ENCODE peak calls at places on chromosomes 12 and 14, in five cellular contexts. One of them, this sample, is unnamed.

GRCh38 chr12:52007158-52007921 is 594 bp downstream of the TAMALIN start:
- DNase-seq in OCI-LY7: no peak
- DNase-seq in HCT116: no peak
- DNase-seq in GM23248: peak; percentile 42
- DNase-seq in SK-N-SH: no peak
- DNase-seq in this sample: no peak

GRCh38 chr14:38762436-38762835 is 340.6 kb downstream of the SEC23A start:
- DNase-seq in HCT116: no peak
- DNase-seq in GM23248: peak; percentile 32
- DNase-seq in SK-N-SH: no peak
- DNase-seq in OCI-LY7: no peak
- DNase-seq in this sample: no peak

GRCh38 chr14:106380740-106381139 is 854.4 kb downstream of the TMEM121 start:
- DNase-seq in HCT116: no peak
- DNase-seq in GM23248: no peak
- DNase-seq in SK-N-SH: no peak
- DNase-seq in OCI-LY7: no peak
- DNase-seq in this sample: no peak

GRCh38 chr14:58822856-58823255 is 185.1 kb downstream of the DACT1 start:
- DNase-seq in OCI-LY7: no peak
- DNase-seq in HCT116: no peak
- DNase-seq in SK-N-SH: no peak
- DNase-seq in GM23248: no peak
- DNase-seq in this sample: no peak

GRCh38 chr12:89469361-89469760 is 55.2 kb downstream of the GALNT4 start:
- DNase-seq in GM23248: peak; percentile 69
- DNase-seq in SK-N-SH: no peak
- DNase-seq in HCT116: no peak
- DNase-seq in OCI-LY7: no peak
- DNase-seq in this sample: peak; percentile 50

GRCh38 chr14:79542121-79542520 is 669.2 kb downstream of the DIO2 start:
- DNase-seq in HCT116: no peak
- DNase-seq in SK-N-SH: no peak
- DNase-seq in OCI-LY7: no peak
- DNase-seq in GM23248: no peak
- DNase-seq in this sample: no peak

GRCh38 chr14:85934886-85935254 is 404.9 kb downstream of the FLRT2 start:
- DNase-seq in SK-N-SH: no peak
- DNase-seq in HCT116: no peak
- DNase-seq in GM23248: no peak
- DNase-seq in OCI-LY7: peak; percentile 0
- DNase-seq in this sample: peak; percentile 7

GRCh38 chr14:24235804-24236688 is 3.3 kb downstream of the GMPR2 start:
- DNase-seq in SK-N-SH: no peak
- DNase-seq in HCT116: no peak
- DNase-seq in GM23248: no peak
- DNase-seq in OCI-LY7: no peak
- DNase-seq in this sample: no peak

GRCh38 chr14:91252901-91253794 is 8.6 kb upstream of the GPR68 start:
- DNase-seq in SK-N-SH: peak; percentile 79
- DNase-seq in GM23248: peak; percentile 70
- DNase-seq in HCT116: no peak
- DNase-seq in OCI-LY7: peak; percentile 40
- DNase-seq in this sample: no peak

GRCh38 chr14:51092965-51093364 is 1.9 kb downstream of the TRIM9 start:
- DNase-seq in OCI-LY7: no peak
- DNase-seq in SK-N-SH: no peak
- DNase-seq in GM23248: no peak
- DNase-seq in HCT116: no peak
- DNase-seq in this sample: no peak

GRCh38 chr14:100081997-100082625 is 16.9 kb downstream of the EVL start:
- DNase-seq in GM23248: no peak
- DNase-seq in OCI-LY7: no peak
- DNase-seq in HCT116: no peak
- DNase-seq in SK-N-SH: no peak
- DNase-seq in this sample: no peak

GRCh38 chr12:126019385-126019784 is 954.1 kb downstream of the AACS start:
- DNase-seq in OCI-LY7: no peak
- DNase-seq in HCT116: no peak
- DNase-seq in GM23248: no peak
- DNase-seq in SK-N-SH: no peak
- DNase-seq in this sample: no peak

GRCh38 chr14:70709726-70710382 is 68.1 kb downstream of the TTC9 start:
- DNase-seq in GM23248: no peak
- DNase-seq in OCI-LY7: no peak
- DNase-seq in SK-N-SH: no peak
- DNase-seq in HCT116: no peak
- DNase-seq in this sample: no peak

GRCh38 chr12:6375269-6376078 is at the start of gene SCNN1A:
- DNase-seq in SK-N-SH: no peak
- DNase-seq in OCI-LY7: no peak
- DNase-seq in GM23248: no peak
- DNase-seq in HCT116: no peak
- DNase-seq in this sample: no peak

GRCh38 chr14:22797017-22797917 is 18.0 kb downstream of the SLC7A7 start:
- DNase-seq in SK-N-SH: no peak
- DNase-seq in GM23248: no peak
- DNase-seq in HCT116: no peak
- DNase-seq in OCI-LY7: no peak
- DNase-seq in this sample: no peak

GRCh38 chr12:28409892-28410291 is 219.6 kb downstream of the CCDC91 start:
- DNase-seq in SK-N-SH: no peak
- DNase-seq in HCT116: no peak
- DNase-seq in GM23248: peak; percentile 48
- DNase-seq in OCI-LY7: no peak
- DNase-seq in this sample: no peak

GRCh38 chr14:55572578-55572977 is 7.4 kb upstream of the KTN1 start:
- DNase-seq in GM23248: no peak
- DNase-seq in HCT116: no peak
- DNase-seq in SK-N-SH: peak; percentile 41
- DNase-seq in OCI-LY7: no peak
- DNase-seq in this sample: no peak

GRCh38 chr12:92863255-92863654 is 65.8 kb downstream of the EEA1 start:
- DNase-seq in HCT116: no peak
- DNase-seq in GM23248: no peak
- DNase-seq in SK-N-SH: no peak
- DNase-seq in OCI-LY7: peak; percentile 8
- DNase-seq in this sample: no peak

GRCh38 chr12:105882404-105882803 is 256.4 kb downstream of the NUAK1 start:
- DNase-seq in HCT116: no peak
- DNase-seq in GM23248: peak; percentile 81
- DNase-seq in OCI-LY7: no peak
- DNase-seq in SK-N-SH: peak; percentile 28
- DNase-seq in this sample: no peak

GRCh38 chr12:110750784-110751461 is 8.2 kb upstream of the PPP1CC start:
- DNase-seq in OCI-LY7: no peak
- DNase-seq in GM23248: peak; percentile 80
- DNase-seq in SK-N-SH: no peak
- DNase-seq in HCT116: no peak
- DNase-seq in this sample: no peak

GRCh38 chr12:132413931-132414588 is 75.9 kb upstream of the FBRSL1 start:
- DNase-seq in OCI-LY7: peak; percentile 20
- DNase-seq in GM23248: no peak
- DNase-seq in SK-N-SH: peak; percentile 81
- DNase-seq in HCT116: no peak
- DNase-seq in this sample: no peak

GRCh38 chr12:52082668-52082987 is 3.1 kb downstream of the SMIM41 start:
- DNase-seq in OCI-LY7: no peak
- DNase-seq in GM23248: peak; percentile 44
- DNase-seq in HCT116: no peak
- DNase-seq in SK-N-SH: no peak
- DNase-seq in this sample: no peak

GRCh38 chr14:39369029-39369428 is 63.2 kb downstream of the FBXO33 start:
- DNase-seq in HCT116: no peak
- DNase-seq in SK-N-SH: no peak
- DNase-seq in GM23248: no peak
- DNase-seq in OCI-LY7: no peak
- DNase-seq in this sample: no peak

GRCh38 chr12:52530366-52530765 is 10.2 kb upstream of the KRT5 start:
- DNase-seq in OCI-LY7: no peak
- DNase-seq in HCT116: no peak
- DNase-seq in GM23248: no peak
- DNase-seq in SK-N-SH: no peak
- DNase-seq in this sample: no peak

GRCh38 chr12:72102150-72102549 is 163.5 kb downstream of the TPH2 start:
- DNase-seq in GM23248: no peak
- DNase-seq in SK-N-SH: no peak
- DNase-seq in HCT116: no peak
- DNase-seq in OCI-LY7: no peak
- DNase-seq in this sample: no peak

GRCh38 chr14:100898935-100899840 is 4.3 kb downstream of the RTL1 start:
- DNase-seq in GM23248: no peak
- DNase-seq in HCT116: no peak
- DNase-seq in OCI-LY7: no peak
- DNase-seq in SK-N-SH: peak; percentile 51
- DNase-seq in this sample: no peak

GRCh38 chr12:110073049-110073831 is 24.9 kb upstream of the C12orf76 start:
- DNase-seq in SK-N-SH: peak; percentile 60
- DNase-seq in HCT116: no peak
- DNase-seq in OCI-LY7: peak; percentile 54
- DNase-seq in GM23248: peak; percentile 55
- DNase-seq in this sample: peak; percentile 10

GRCh38 chr12:14256139-14256538 is 109.3 kb upstream of the ATF7IP start:
- DNase-seq in HCT116: no peak
- DNase-seq in SK-N-SH: no peak
- DNase-seq in GM23248: peak; percentile 79
- DNase-seq in OCI-LY7: no peak
- DNase-seq in this sample: no peak

GRCh38 chr12:130401703-130402102 is 64.0 kb downstream of the PIWIL1 start:
- DNase-seq in HCT116: no peak
- DNase-seq in GM23248: no peak
- DNase-seq in OCI-LY7: no peak
- DNase-seq in SK-N-SH: no peak
- DNase-seq in this sample: no peak

GRCh38 chr12:2970744-2971143 is 11.5 kb downstream of the TEAD4 start:
- DNase-seq in GM23248: peak; percentile 28
- DNase-seq in HCT116: no peak
- DNase-seq in OCI-LY7: no peak
- DNase-seq in SK-N-SH: no peak
- DNase-seq in this sample: no peak

GRCh38 chr12:49108958-49109404 is 1.7 kb downstream of the LMBR1L start:
- DNase-seq in OCI-LY7: no peak
- DNase-seq in GM23248: peak; percentile 77
- DNase-seq in HCT116: no peak
- DNase-seq in SK-N-SH: no peak
- DNase-seq in this sample: no peak
- TF ChIP-seq EZH2phosphoT487 in OCI-LY7: no peak
- TF ChIP-seq EZH2phosphoT487 in GM23248: no peak
- TF ChIP-seq EZH2phosphoT487 in HCT116: no peak
- TF ChIP-seq EZH2phosphoT487 in SK-N-SH: no peak
- TF ChIP-seq EZH2phosphoT487 in this sample: no peak

GRCh38 chr12:96240656-96241055 is 46.5 kb downstream of the ELK3 start:
- DNase-seq in OCI-LY7: no peak
- DNase-seq in SK-N-SH: peak; percentile 57
- DNase-seq in GM23248: peak; percentile 86
- DNase-seq in HCT116: no peak
- DNase-seq in this sample: no peak

GRCh38 chr12:96240251-96240650 is 46.1 kb downstream of the ELK3 start:
- DNase-seq in OCI-LY7: no peak
- DNase-seq in HCT116: no peak
- DNase-seq in SK-N-SH: peak; percentile 49
- DNase-seq in GM23248: peak; percentile 67
- DNase-seq in this sample: no peak

GRCh38 chr12:96242597-96242996 is 48.4 kb downstream of the ELK3 start:
- DNase-seq in HCT116: no peak
- DNase-seq in GM23248: no peak
- DNase-seq in OCI-LY7: no peak
- DNase-seq in SK-N-SH: no peak
- DNase-seq in this sample: no peak

GRCh38 chr12:96239711-96240234 is 45.6 kb downstream of the ELK3 start:
- DNase-seq in GM23248: peak; percentile 69
- DNase-seq in OCI-LY7: no peak
- DNase-seq in SK-N-SH: peak; percentile 91
- DNase-seq in HCT116: no peak
- DNase-seq in this sample: no peak

DNA sequence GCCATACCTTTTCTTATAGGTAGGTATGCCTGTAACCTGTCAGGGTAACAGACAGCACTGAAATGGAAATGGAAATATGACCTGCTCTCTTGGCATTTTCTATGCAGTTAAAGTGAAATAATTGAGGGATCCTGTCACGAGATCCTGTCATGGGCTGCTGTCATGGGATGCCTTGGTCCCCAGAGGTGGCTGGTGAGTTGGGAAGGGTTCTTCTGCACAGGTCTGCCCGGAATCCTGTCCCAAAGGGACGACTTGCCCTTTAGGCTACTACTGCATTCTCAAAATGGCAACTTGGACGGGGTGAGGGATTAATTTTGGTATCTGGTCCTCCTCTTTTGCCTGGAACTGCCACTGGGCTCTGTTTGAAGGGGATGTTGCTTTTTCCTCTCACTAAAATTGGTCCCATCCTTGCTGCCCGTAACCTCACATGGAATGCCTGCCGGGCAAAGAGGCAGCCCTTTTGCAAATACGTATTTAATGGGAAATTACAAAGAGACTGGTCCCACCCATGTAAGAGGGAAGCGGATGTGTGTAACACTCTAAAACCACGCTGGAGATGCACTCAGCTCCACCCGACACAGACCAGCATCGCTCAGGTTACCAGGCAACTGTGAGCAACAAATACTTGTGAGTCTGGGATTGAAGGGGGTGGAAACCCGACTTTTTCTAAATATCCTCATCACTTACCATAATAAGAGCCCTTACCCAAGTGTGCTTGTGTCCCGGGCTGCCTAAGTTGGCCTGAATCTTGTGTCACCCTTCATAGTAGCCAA is 47.5 kb downstream of the ELK3 start:
- DNase-seq in OCI-LY7: no peak
- DNase-seq in GM23248: peak; percentile 99
- DNase-seq in SK-N-SH: no peak
- DNase-seq in HCT116: no peak
- DNase-seq in this sample: no peak
- H3K4me1 ChIP-seq in OCI-LY7: no peaks in the 10 kb centered on the region
- H3K4me1 ChIP-seq in GM23248: peaks cover 51% of the 10 kb centered on the region
- H3K4me1 ChIP-seq in SK-N-SH: peaks cover 35% of the 10 kb centered on the region
- H3K4me1 ChIP-seq in HCT116: no peaks in the 10 kb centered on the region
- H3K4me1 ChIP-seq in this sample: no peaks in the 10 kb centered on the region

GRCh38 chr12:124298685-124299410 is 4.0 kb downstream of the RFLNA start:
- DNase-seq in SK-N-SH: no peak
- DNase-seq in OCI-LY7: no peak
- DNase-seq in GM23248: no peak
- DNase-seq in HCT116: no peak
- DNase-seq in this sample: no peak
- H3K27ac ChIP-seq in SK-N-SH: no peak overlapping the region
- H3K27ac ChIP-seq in OCI-LY7: no peak overlapping the region
- H3K27ac ChIP-seq in GM23248: no peak overlapping the region
- H3K27ac ChIP-seq in HCT116: no peak overlapping the region
- H3K27ac ChIP-seq in this sample: no peak overlapping the region

GRCh38 chr14:64920465-64920864 is 6.2 kb downstream of the CHURC1 start:
- DNase-seq in SK-N-SH: no peak
- DNase-seq in GM23248: no peak
- DNase-seq in OCI-LY7: no peak
- DNase-seq in HCT116: no peak
- DNase-seq in this sample: no peak
- TF ChIP-seq EZH2phosphoT487 in SK-N-SH: no peak
- TF ChIP-seq EZH2phosphoT487 in GM23248: no peak
- TF ChIP-seq EZH2phosphoT487 in OCI-LY7: no peak
- TF ChIP-seq EZH2phosphoT487 in HCT116: no peak
- TF ChIP-seq EZH2phosphoT487 in this sample: no peak

This sample was measured in MM.1S.